ENCODE peak calls at places on chromosomes 3 and 15, in six cellular contexts. A is MCF 10A, D is GM13977, P is NCI-H1105, I is kidney glomerular epithelial cell, B is germinal center. E is an unnamed sample.

GRCh38 chr3:156151824-156152428 is 31.5 kb downstream of the KCNAB1 start:
- DNase-seq in A (peak; percentile 69), D (peak; percentile 35), P (peak; percentile 58), I (peak; percentile 79), B (peak; percentile 21), E (peak; percentile 83)

GRCh38 chr3:151581046-151581445 is 120.2 kb upstream of the IGSF10 start:
- DNase-seq in A (no peak), D (no peak), P (no peak), I (no peak), B (no peak), E (peak; percentile 81)

GRCh38 chr15:34241376-34242350 is 16.8 kb downstream of the EMC4 start:
- DNase-seq in A (peak; percentile 64), D (peak; percentile 57), P (no peak), I (peak; percentile 41), B (peak; percentile 60), E (no peak)

GRCh38 chr3:33115024-33115768 is 1.4 kb downstream of the CRTAP start:
- DNase-seq in A (peak; percentile 91), D (no peak), P (no peak), I (peak; percentile 82), B (no peak), E (peak; percentile 61)

GRCh38 chr15:90942354-90943120 is 7.5 kb downstream of the UNC45A start:
- DNase-seq in A (no peak), D (no peak), P (no peak), I (no peak), B (no peak), E (no peak)

GRCh38 chr3:59313365-59313764 is 263.5 kb upstream of the CFAP20DC start:
- DNase-seq in A (peak; percentile 70), D (peak; percentile 34), P (no peak), I (peak; percentile 24), B (peak; percentile 12), E (peak; percentile 60)

GRCh38 chr3:13249630-13250395 is 170.3 kb downstream of the NUP210 start:
- DNase-seq in A (no peak), D (no peak), P (no peak), I (no peak), B (no peak), E (no peak)

GRCh38 chr15:73802336-73803105 is 49.4 kb upstream of the INSYN1 start:
- DNase-seq in A (no peak), D (no peak), P (no peak), I (no peak), B (no peak), E (no peak)

GRCh38 chr15:44545934-44546802 is 9.2 kb downstream of the EIF3J start:
- DNase-seq in A (peak; percentile 49), D (peak; percentile 53), P (no peak), I (peak; percentile 5), B (no peak), E (no peak)

GRCh38 chr3:147297756-147298155 is 108.6 kb downstream of the ZIC4 start:
- DNase-seq in A (no peak), D (no peak), P (no peak), I (no peak), B (no peak), E (no peak)

GRCh38 chr15:100715571-100716455 is 113.4 kb downstream of the ASB7 start:
- DNase-seq in A (no peak), D (no peak), P (no peak), I (no peak), B (no peak), E (no peak)

GRCh38 chr3:182715006-182715405 is 78.3 kb upstream of the ATP11B start:
- DNase-seq in A (no peak), D (no peak), P (no peak), I (no peak), B (no peak), E (no peak)

GRCh38 chr15:99590913-99591646 is 25.3 kb downstream of the MEF2A start:
- DNase-seq in A (no peak), D (no peak), P (no peak), I (no peak), B (no peak), E (no peak)

E was measured in H4.